ENCODE peak calls at places on chromosome 15, in ten cellular contexts. Y is Daoy; K is left kidney; C is activated CD8-positive, alpha-beta memory T cell treated with anti-CD3 and anti-CD28 coated beads, Interleukin-2, amount 10 ng/mL, durations not matched to agents 7 days and 5 days; V is AG09309; W is pons; H is mesenteric fat pad; T is amygdala; L is fibroblast of lung; D is fibroblast of gingiva. E is an unnamed sample.

GRCh38 chr15:69232144-69232543 is 66.6 kb upstream of the PAQR5 start:
- DNase-seq in Y (no peak), K (no peak), C (no peak), V (peak; percentile 34), W (no peak), H (no peak), T (no peak), L (peak; percentile 8), D (peak; percentile 12), E (no peak)

GRCh38 chr15:80405970-80406369 is 1.8 kb downstream of the ARNT2 start:
- DNase-seq in Y (no peak), K (no peak), C (no peak), V (no peak), W (peak; percentile 72), H (no peak), T (no peak), L (no peak), D (no peak), E (peak; percentile 47)

GRCh38 chr15:63203451-63204090 is 14.2 kb downstream of the RAB8B start:
- DNase-seq in Y (peak; percentile 50), K (no peak), C (peak; percentile 83), V (no peak), W (no peak), H (no peak), T (no peak), L (peak; percentile 70), D (no peak), E (no peak)

GRCh38 chr15:89912674-89913396 is at the start of gene ARPIN:
- DNase-seq in Y (peak; percentile 61), K (peak; percentile 91), C (no peak), V (no peak), W (no peak), H (peak; percentile 89), T (no peak), L (peak; percentile 59), D (peak; percentile 42), E (peak; percentile 26)

GRCh38 chr15:90020041-90020735 is 19.1 kb downstream of the ZNF710 start:
- DNase-seq in Y (no peak), K (peak; percentile 22), C (no peak), V (no peak), W (peak; percentile 74), H (peak; percentile 57), T (no peak), L (no peak), D (no peak), E (peak; percentile 63)

GRCh38 chr15:99434506-99435137 is 131.2 kb upstream of the MEF2A start:
- DNase-seq in Y (no peak), K (no peak), C (peak; percentile 11), V (no peak), W (no peak), H (peak; percentile 81), T (no peak), L (no peak), D (no peak), E (no peak)

GRCh38 chr15:85128636-85129035 is 147.0 kb downstream of the PDE8A start:
- DNase-seq in Y (no peak), K (no peak), C (no peak), V (no peak), W (no peak), H (no peak), T (no peak), L (peak; percentile 23), D (no peak), E (no peak)

GRCh38 chr15:66839511-66840112 is 137.6 kb downstream of the SMAD6 start:
- DNase-seq in Y (no peak), K (no peak), C (no peak), V (no peak), W (no peak), H (no peak), T (no peak), L (peak; percentile 23), D (peak; percentile 34), E (no peak)

GRCh38 chr15:34759992-34760391 is 5.2 kb upstream of the GJD2 start:
- DNase-seq in Y (no peak), K (no peak), C (no peak), V (no peak), W (no peak), H (no peak), T (no peak), L (no peak), D (no peak), E (no peak)

GRCh38 chr15:31317980-31318342 is 8.7 kb upstream of the KLF13 start:
- DNase-seq in Y (no peak), K (no peak), C (no peak), V (no peak), W (no peak), H (no peak), T (no peak), L (no peak), D (peak; percentile 17), E (no peak)

GRCh38 chr15:69388259-69388658 is 25.9 kb upstream of the KIF23 start:
- DNase-seq in Y (peak; percentile 57), K (no peak), C (no peak), V (no peak), W (peak; percentile 9), H (no peak), T (no peak), L (no peak), D (peak; percentile 12), E (peak; percentile 25)

GRCh38 chr15:75307778-75308390 is 25.2 kb downstream of the GOLGA6D start:
- DNase-seq in Y (peak; percentile 73), K (peak; percentile 76), C (no peak), V (no peak), W (no peak), H (no peak), T (no peak), L (no peak), D (no peak), E (no peak)

GRCh38 chr15:80456517-80457497 is 52.6 kb downstream of the ARNT2 start:
- DNase-seq in Y (no peak), K (no peak), C (no peak), V (no peak), W (peak; percentile 6), H (no peak), T (no peak), L (peak; percentile 31), D (peak; percentile 30), E (no peak)

GRCh38 chr15:57861039-57861638 is 154.6 kb downstream of the POLR2M start:
- DNase-seq in Y (peak; percentile 53), K (peak; percentile 80), C (no peak), V (peak; percentile 39), W (peak; percentile 89), H (no peak), T (no peak), L (peak; percentile 46), D (peak; percentile 53), E (peak; percentile 82)

GRCh38 chr15:80034633-80035032 is 24.8 kb upstream of the ZFAND6 start:
- DNase-seq in Y (no peak), K (peak; percentile 61), C (no peak), V (no peak), W (no peak), H (no peak), T (no peak), L (no peak), D (no peak), E (no peak)

GRCh38 chr15:48060396-48060795 is 60.4 kb upstream of the SLC24A5 start:
- DNase-seq in Y (no peak), K (no peak), C (no peak), V (no peak), W (no peak), H (no peak), T (no peak), L (peak; percentile 25), D (peak; percentile 4), E (no peak)

GRCh38 chr15:70362911-70363310 is 265.2 kb upstream of the TLE3 start:
- DNase-seq in Y (peak; percentile 34), K (peak; percentile 80), C (peak; percentile 19), V (no peak), W (no peak), H (peak; percentile 88), T (no peak), L (peak; percentile 28), D (no peak), E (no peak)

GRCh38 chr15:66588971-66589370 is 23.2 kb upstream of the LCTL start:
- DNase-seq in Y (no peak), K (no peak), C (no peak), V (no peak), W (no peak), H (no peak), T (no peak), L (no peak), D (no peak), E (no peak)

GRCh38 chr15:76149291-76149910 is 89.6 kb downstream of the TMEM266 start:
- DNase-seq in Y (no peak), K (no peak), C (no peak), V (no peak), W (no peak), H (no peak), T (no peak), L (no peak), D (peak; percentile 62), E (no peak)

GRCh38 chr15:64792282-64792681 is 16.9 kb upstream of the RBPMS2 start:
- DNase-seq in Y (no peak), K (no peak), C (no peak), V (no peak), W (no peak), H (no peak), T (no peak), L (peak; percentile 9), D (no peak), E (no peak)

GRCh38 chr15:82850731-82851130 is 41.3 kb downstream of the WHAMM start:
- DNase-seq in Y (no peak), K (no peak), C (peak; percentile 31), V (no peak), W (no peak), H (no peak), T (no peak), L (no peak), D (no peak), E (no peak)

GRCh38 chr15:68843425-68844311 is 23.0 kb upstream of the ANP32A start:
- DNase-seq in Y (peak; percentile 44), K (peak; percentile 79), C (no peak), V (no peak), W (no peak), H (no peak), T (no peak), L (peak; percentile 20), D (no peak), E (no peak)

GRCh38 chr15:56042982-56043980 is 49.9 kb upstream of the NEDD4 start:
- DNase-seq in Y (no peak), K (no peak), C (peak; percentile 76), V (no peak), W (no peak), H (no peak), T (no peak), L (no peak), D (peak; percentile 32), E (no peak)

GRCh38 chr15:70133296-70133695 is 35.6 kb upstream of the TLE3 start:
- DNase-seq in Y (no peak), K (no peak), C (no peak), V (no peak), W (peak; percentile 49), H (no peak), T (no peak), L (no peak), D (no peak), E (peak; percentile 35)

GRCh38 chr15:78396976-78397375 is 41.0 kb upstream of the IREB2 start:
- DNase-seq in Y (no peak), K (no peak), C (no peak), V (no peak), W (peak; percentile 17), H (peak; percentile 90), T (no peak), L (no peak), D (peak; percentile 91), E (peak; percentile 9)

GRCh38 chr15:40244961-40245523 is 6.2 kb downstream of the PAK6 start:
- DNase-seq in Y (no peak), K (peak; percentile 75), C (no peak), V (no peak), W (no peak), H (peak; percentile 71), T (no peak), L (no peak), D (no peak), E (no peak)

GRCh38 chr15:22806664-22807063 is 20.2 kb downstream of the NIPA1 start:
- DNase-seq in Y (no peak), K (no peak), C (no peak), V (no peak), W (no peak), H (peak; percentile 37), T (no peak), L (no peak), D (no peak), E (no peak)

GRCh38 chr15:48693474-48693873 is 48.0 kb upstream of the FBN1 start:
- DNase-seq in Y (no peak), K (no peak), C (no peak), V (no peak), W (no peak), H (no peak), T (no peak), L (peak; percentile 85), D (peak; percentile 39), E (no peak)

E was measured in globus pallidus.